ENCODE peak calls at places on chromosomes 13 and 19, in four cellular contexts. G is effector memory CD4-positive, alpha-beta T cell; U is transverse colon; I is foreskin keratinocyte. K is an unnamed sample.

GRCh38 chr19:46466536-46467199 is 4.7 kb downstream of the PNMA8A start:
- DNase-seq in G (no peak), U (peak), I (peak), K (no peak)

GRCh38 chr19:38409631-38410133 is 6.8 kb downstream of the FAM98C start:
- DNase-seq in G (no peak), U (no peak), I (no peak), K (no peak)

GRCh38 chr19:10222201-10222890 is 8.8 kb downstream of the S1PR2 start:
- DNase-seq in G (no peak), U (no peak), I (no peak), K (no peak)

GRCh38 chr13:113854238-113855011 is 9.5 kb downstream of the GAS6 start:
- DNase-seq in G (no peak), U (no peak), I (no peak), K (no peak)

GRCh38 chr13:38283346-38283745 is 66.3 kb upstream of the UFM1 start:
- DNase-seq in G (no peak), U (no peak), I (no peak), K (no peak)

GRCh38 chr13:114211446-114211845 is 23.3 kb upstream of the CDC16 start:
- DNase-seq in G (no peak), U (no peak), I (no peak), K (no peak)

GRCh38 chr13:36981156-36981743 is 17.9 kb downstream of the ALG5 start:
- DNase-seq in G (no peak), U (no peak), I (no peak), K (no peak)

GRCh38 chr19:53696951-53697350 is 65.2 kb downstream of the DPRX start:
- DNase-seq in G (no peak), U (no peak), I (no peak), K (no peak)

GRCh38 chr19:54190942-54191670 is at the start of gene TSEN34:
- DNase-seq in G (peak), U (peak), I (no peak), K (peak)

GRCh38 chr19:3324405-3324856 is 42.0 kb upstream of the NFIC start:
- DNase-seq in G (peak), U (peak), I (no peak), K (peak)

GRCh38 chr19:40613669-40614594 is 12.8 kb downstream of the LTBP4 start:
- DNase-seq in G (peak), U (peak), I (peak), K (peak)

GRCh38 chr19:47123406-47123805 is 7.2 kb upstream of the SAE1 start:
- DNase-seq in G (no peak), U (no peak), I (no peak), K (no peak)

GRCh38 chr13:79779761-79780160 is 298.8 kb downstream of the NDFIP2 start:
- DNase-seq in G (no peak), U (peak), I (peak), K (no peak)

GRCh38 chr13:43220873-43221578 is 197.6 kb downstream of the DNAJC15 start:
- DNase-seq in G (no peak), U (no peak), I (no peak), K (no peak)

GRCh38 chr19:45960595-45961235 is 12.9 kb downstream of the NOVA2 start:
- DNase-seq in G (no peak), U (no peak), I (no peak), K (no peak)

GRCh38 chr13:23510979-23511735 is 59.1 kb upstream of the TNFRSF19 start:
- DNase-seq in G (no peak), U (no peak), I (peak), K (no peak)

GRCh38 chr19:50624949-50625600 is 14.6 kb downstream of the SYT3 start:
- DNase-seq in G (no peak), U (no peak), I (no peak), K (no peak)

GRCh38 chr19:11204943-11205349 is 7.6 kb upstream of the KANK2 start:
- DNase-seq in G (no peak), U (no peak), I (no peak), K (no peak)

GRCh38 chr13:31930901-31931522 is 100.6 kb upstream of the FRY start:
- DNase-seq in G (no peak), U (no peak), I (no peak), K (no peak)

GRCh38 chr19:22532388-22533310 is 101.5 kb upstream of the ZNF492 start:
- DNase-seq in G (no peak), U (peak), I (no peak), K (no peak)

GRCh38 chr13:94711561-94712286 is 621 bp downstream of the SOX21 start:
- DNase-seq in G (no peak), U (no peak), I (no peak), K (no peak)

GRCh38 chr19:10826846-10827245 is 9.2 kb downstream of the TMED1 start:
- DNase-seq in G (no peak), U (no peak), I (no peak), K (no peak)

GRCh38 chr19:3899531-3900294 is 19.2 kb downstream of the ATCAY start:
- DNase-seq in G (no peak), U (peak), I (no peak), K (no peak)

GRCh38 chr13:59776924-59777690 is 386.6 kb downstream of the DIAPH3 start:
- DNase-seq in G (no peak), U (no peak), I (peak), K (no peak)

GRCh38 chr19:49150944-49151243 is 4.3 kb downstream of the HRC start:
- DNase-seq in G (no peak), U (no peak), I (no peak), K (no peak)

GRCh38 chr13:59416561-59416960 is 747.2 kb downstream of the DIAPH3 start:
- DNase-seq in G (no peak), U (no peak), I (no peak), K (no peak)

GRCh38 chr19:17642656-17643055 is 45.5 kb downstream of the UNC13A start:
- DNase-seq in G (no peak), U (no peak), I (no peak), K (no peak)

GRCh38 chr13:25633108-25633507 is 261.3 kb downstream of the ATP8A2 start:
- DNase-seq in G (no peak), U (no peak), I (no peak), K (no peak)

GRCh38 chr13:40220299-40220935 is 446.0 kb downstream of the FOXO1 start:
- DNase-seq in G (no peak), U (no peak), I (no peak), K (no peak)

GRCh38 chr19:51714848-51715247 is 8.9 kb downstream of the HAS1 start:
- DNase-seq in G (no peak), U (no peak), I (no peak), K (no peak)

GRCh38 chr13:51361111-51361510 is 21.6 kb downstream of the SERPINE3 start:
- DNase-seq in G (no peak), U (no peak), I (no peak), K (no peak)

GRCh38 chr19:49104229-49104864 is 9.8 kb upstream of the LIN7B start:
- DNase-seq in G (no peak), U (no peak), I (no peak), K (no peak)

GRCh38 chr13:50843256-50844043 is at the start of gene DLEU7:
- DNase-seq in G (no peak), U (no peak), I (no peak), K (no peak)

GRCh38 chr19:55441692-55442321 is 1.3 kb downstream of the SHISA7 start:
- DNase-seq in G (no peak), U (no peak), I (no peak), K (no peak)

GRCh38 chr13:79749556-79749955 is 268.6 kb downstream of the NDFIP2 start:
- DNase-seq in G (no peak), U (no peak), I (no peak), K (no peak)

DNA sequence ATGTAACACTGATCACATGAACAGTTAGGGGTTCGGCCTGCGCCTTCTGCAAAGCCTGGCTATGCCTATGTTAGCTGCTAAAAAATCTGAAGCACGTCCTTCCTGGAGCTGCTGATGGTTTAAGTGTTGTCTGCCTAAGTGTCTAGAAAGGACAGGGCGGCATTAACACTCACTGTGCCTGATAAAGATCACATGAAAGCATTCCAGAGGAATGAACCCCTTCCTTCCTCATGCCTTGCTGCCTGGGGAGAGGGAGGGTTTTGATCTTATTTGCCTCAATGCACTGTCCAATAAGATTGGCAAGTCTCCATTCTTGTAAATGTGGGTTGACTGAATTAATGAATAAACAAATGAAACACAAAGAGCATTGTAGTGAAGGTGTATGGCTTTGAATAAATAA is 5.2 kb downstream of the DOCK9 start:
- DNase-seq in G (no peak), U (no peak), I (peak), K (no peak)
- H3K27ac ChIP-seq in G (no peak), U (no peak), I (peak), K (no peak)

DNA sequence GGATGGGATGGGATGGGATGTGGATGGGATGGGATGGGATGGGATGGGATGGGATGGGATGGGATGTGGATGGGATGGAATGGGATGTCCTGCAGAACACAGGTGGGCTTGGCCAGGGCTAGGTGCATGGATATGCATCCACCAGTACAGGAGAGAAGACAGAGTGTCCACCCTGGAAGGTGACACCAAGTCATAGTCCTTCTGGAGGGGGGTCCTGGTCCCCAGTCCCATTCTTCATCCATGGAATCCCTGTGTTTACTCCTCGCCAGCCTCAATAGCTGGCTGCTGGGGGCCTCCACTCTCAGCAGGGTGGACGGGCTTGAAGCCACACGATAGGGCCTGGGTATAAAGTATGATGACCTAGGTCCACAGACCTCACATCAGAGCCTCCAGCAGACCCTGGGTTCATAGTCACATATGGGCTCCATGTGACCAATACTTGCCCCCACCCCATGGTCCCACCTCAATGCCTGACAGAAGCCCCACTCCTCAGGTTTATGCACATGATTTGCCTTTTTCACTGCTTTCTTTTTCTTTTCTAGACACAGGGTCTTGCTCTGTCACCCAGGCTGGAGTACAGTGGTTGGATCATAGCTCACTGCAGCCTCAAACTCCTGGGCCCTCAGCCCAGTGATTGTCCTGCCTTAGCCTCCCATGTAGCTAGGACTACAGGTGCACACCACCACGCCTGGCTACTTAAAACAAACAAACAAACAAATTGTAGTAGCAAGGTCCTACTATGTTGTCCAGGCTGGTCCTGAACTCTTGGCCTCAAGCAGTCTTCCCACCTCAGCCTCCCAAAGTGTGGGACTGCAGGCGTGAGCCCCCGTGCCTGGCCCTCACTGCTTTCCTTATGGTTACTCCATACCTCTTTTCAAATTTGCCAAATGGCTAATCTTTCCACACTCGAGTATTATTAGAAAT is 39.9 kb downstream of the RFX2 start:
- DNase-seq in G (no peak), U (no peak), I (no peak), K (peak)
- H3K27ac ChIP-seq in G (no peak), U (peak), I (no peak), K (no peak)

GRCh38 chr13:77291779-77292178 is 35.1 kb downstream of the MYCBP2 start:
- DNase-seq in G (no peak), U (no peak), I (no peak), K (no peak)
- H3K27ac ChIP-seq in G (no peak), U (no peak), I (no peak), K (no peak)

GRCh38 chr19:789473-790052 is 7.7 kb upstream of the PTBP1 start:
- DNase-seq in G (no peak), U (no peak), I (no peak), K (no peak)

GRCh38 chr19:788821-789472 is 8.3 kb upstream of the PTBP1 start:
- DNase-seq in G (no peak), U (no peak), I (no peak), K (no peak)

GRCh38 chr19:784541-784940 is 12.7 kb upstream of the PTBP1 start:
- DNase-seq in G (no peak), U (no peak), I (no peak), K (no peak)

GRCh38 chr19:790971-791604 is 6.2 kb upstream of the PTBP1 start:
- DNase-seq in G (no peak), U (no peak), I (no peak), K (no peak)

GRCh38 chr19:787551-787950 is 9.7 kb upstream of the PTBP1 start:
- DNase-seq in G (no peak), U (no peak), I (no peak), K (no peak)
- H3K27ac ChIP-seq in G (no peak), U (no peak), I (no peak), K (no peak)

GRCh38 chr19:7981661-7982060 is 23.8 kb downstream of the ELAVL1 start:
- DNase-seq in G (no peak), U (no peak), I (no peak), K (no peak)
- H3K27ac ChIP-seq in G (no peak), U (no peak), I (no peak), K (no peak)

DNA sequence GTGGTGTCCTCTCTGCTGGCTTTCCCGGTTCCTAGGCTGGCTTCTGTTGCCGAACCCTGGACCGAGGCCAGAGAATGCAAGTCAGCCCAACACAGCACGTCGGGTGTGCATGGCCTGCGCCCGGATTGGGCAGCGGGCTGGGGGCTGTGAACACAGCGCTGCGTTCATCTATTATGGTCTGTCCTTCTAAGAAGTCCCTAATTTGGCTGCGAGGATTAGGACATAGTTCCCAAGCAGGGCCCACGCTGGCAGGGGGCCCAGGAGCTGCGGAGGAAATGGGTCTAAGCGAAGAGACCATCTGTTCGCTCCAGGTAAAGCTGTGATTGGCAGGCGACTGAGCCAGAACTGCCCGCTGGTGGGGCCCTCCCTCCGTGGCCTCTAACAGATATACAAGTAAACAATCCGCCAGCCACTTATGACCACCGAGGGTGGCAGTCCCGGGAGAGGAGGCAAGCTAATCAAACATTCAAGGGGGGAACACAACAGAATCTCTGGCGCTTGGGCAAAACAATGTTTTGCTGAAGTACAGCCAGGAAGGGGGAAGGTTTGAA is 6.0 kb downstream of the SYCE2 start:
- DNase-seq in G (no peak), U (peak), I (no peak), K (no peak)
- H3K27ac ChIP-seq in G (no peak), U (peak), I (no peak), K (no peak)

GRCh38 chr13:52419080-52419479 is 13.1 kb upstream of the THSD1 start:
- DNase-seq in G (no peak), U (no peak), I (no peak), K (no peak)

GRCh38 chr13:52414051-52414450 is 8.1 kb upstream of the THSD1 start:
- DNase-seq in G (no peak), U (no peak), I (peak), K (no peak)

GRCh38 chr13:52412128-52412527 is 6.2 kb upstream of the THSD1 start:
- DNase-seq in G (no peak), U (no peak), I (no peak), K (no peak)

GRCh38 chr13:52411629-52412028 is 5.7 kb upstream of the THSD1 start:
- DNase-seq in G (no peak), U (no peak), I (peak), K (no peak)

GRCh38 chr13:52414963-52415362 is 9.0 kb upstream of the THSD1 start:
- DNase-seq in G (no peak), U (no peak), I (peak), K (no peak)
- H3K27ac ChIP-seq in G (no peak), U (no peak), I (peak), K (no peak)

K was measured in CD4-positive, CD25-positive, alpha-beta regulatory T cell.